ENCODE peak calls at places on chromosomes 1 and 21, in nine cellular contexts. One of them, this sample, is unnamed. For H3K27me3, the result is how much of the 10 kb centered on the place peaks cover.

GRCh38 chr1:65812065-65812464 is 19.4 kb downstream of the PDE4B start:
- DNase-seq in HAP-1: no peak
- DNase-seq in MM.1S: peak
- DNase-seq in NT2/D1: peak
- DNase-seq in pancreas: no peak
- DNase-seq in dorsolateral prefrontal cortex: no peak
- DNase-seq in upper lobe of right lung: no peak
- DNase-seq in SK-N-SH: no peak
- DNase-seq in fibroblast of lung: peak
- DNase-seq in this sample: no peak

GRCh38 chr1:150558328-150558727 is 9.1 kb downstream of the ADAMTSL4 start:
- DNase-seq in HAP-1: no peak
- DNase-seq in MM.1S: no peak
- DNase-seq in NT2/D1: no peak
- DNase-seq in pancreas: no peak
- DNase-seq in dorsolateral prefrontal cortex: no peak
- DNase-seq in upper lobe of right lung: no peak
- DNase-seq in SK-N-SH: no peak
- DNase-seq in fibroblast of lung: no peak
- DNase-seq in this sample: no peak

GRCh38 chr1:240242601-240243144 is 151.0 kb downstream of the FMN2 start:
- DNase-seq in HAP-1: no peak
- DNase-seq in MM.1S: no peak
- DNase-seq in NT2/D1: no peak
- DNase-seq in pancreas: no peak
- DNase-seq in dorsolateral prefrontal cortex: no peak
- DNase-seq in upper lobe of right lung: no peak
- DNase-seq in SK-N-SH: peak
- DNase-seq in fibroblast of lung: peak
- DNase-seq in this sample: no peak

GRCh38 chr1:219806642-219807041 is 121.7 kb downstream of the SLC30A10 start:
- DNase-seq in HAP-1: no peak
- DNase-seq in MM.1S: no peak
- DNase-seq in NT2/D1: no peak
- DNase-seq in pancreas: no peak
- DNase-seq in dorsolateral prefrontal cortex: no peak
- DNase-seq in upper lobe of right lung: no peak
- DNase-seq in SK-N-SH: no peak
- DNase-seq in fibroblast of lung: no peak
- DNase-seq in this sample: no peak

GRCh38 chr21:37904879-37905278 is 11.4 kb downstream of the KCNJ6 start:
- DNase-seq in HAP-1: no peak
- DNase-seq in MM.1S: no peak
- DNase-seq in NT2/D1: no peak
- DNase-seq in pancreas: no peak
- DNase-seq in dorsolateral prefrontal cortex: no peak
- DNase-seq in upper lobe of right lung: no peak
- DNase-seq in SK-N-SH: no peak
- DNase-seq in fibroblast of lung: no peak
- DNase-seq in this sample: no peak

GRCh38 chr1:14724234-14724633 is 125.7 kb downstream of the KAZN start:
- DNase-seq in HAP-1: no peak
- DNase-seq in MM.1S: no peak
- DNase-seq in NT2/D1: no peak
- DNase-seq in pancreas: no peak
- DNase-seq in dorsolateral prefrontal cortex: no peak
- DNase-seq in upper lobe of right lung: no peak
- DNase-seq in SK-N-SH: no peak
- DNase-seq in fibroblast of lung: no peak
- DNase-seq in this sample: no peak

GRCh38 chr1:215282557-215282956 is 200.0 kb downstream of the KCNK2 start:
- DNase-seq in HAP-1: no peak
- DNase-seq in MM.1S: no peak
- DNase-seq in NT2/D1: no peak
- DNase-seq in pancreas: no peak
- DNase-seq in dorsolateral prefrontal cortex: no peak
- DNase-seq in upper lobe of right lung: no peak
- DNase-seq in SK-N-SH: no peak
- DNase-seq in fibroblast of lung: no peak
- DNase-seq in this sample: no peak

GRCh38 chr21:36250423-36251075 is 69.4 kb upstream of the MORC3 start:
- DNase-seq in HAP-1: no peak
- DNase-seq in MM.1S: no peak
- DNase-seq in NT2/D1: no peak
- DNase-seq in pancreas: no peak
- DNase-seq in dorsolateral prefrontal cortex: no peak
- DNase-seq in upper lobe of right lung: no peak
- DNase-seq in SK-N-SH: no peak
- DNase-seq in fibroblast of lung: no peak
- DNase-seq in this sample: no peak

GRCh38 chr1:115531806-115532359 is 109.9 kb upstream of the VANGL1 start:
- DNase-seq in HAP-1: no peak
- DNase-seq in MM.1S: no peak
- DNase-seq in NT2/D1: no peak
- DNase-seq in pancreas: no peak
- DNase-seq in dorsolateral prefrontal cortex: no peak
- DNase-seq in upper lobe of right lung: no peak
- DNase-seq in SK-N-SH: no peak
- DNase-seq in fibroblast of lung: peak
- DNase-seq in this sample: no peak

GRCh38 chr21:34372321-34372720 is 3.0 kb upstream of the SMIM11 start:
- DNase-seq in HAP-1: no peak
- DNase-seq in MM.1S: no peak
- DNase-seq in NT2/D1: no peak
- DNase-seq in pancreas: no peak
- DNase-seq in dorsolateral prefrontal cortex: no peak
- DNase-seq in upper lobe of right lung: no peak
- DNase-seq in SK-N-SH: no peak
- DNase-seq in fibroblast of lung: no peak
- DNase-seq in this sample: no peak

GRCh38 chr1:185404864-185405568 is 88.0 kb upstream of the IVNS1ABP start:
- DNase-seq in HAP-1: peak
- DNase-seq in MM.1S: no peak
- DNase-seq in NT2/D1: no peak
- DNase-seq in pancreas: no peak
- DNase-seq in dorsolateral prefrontal cortex: no peak
- DNase-seq in upper lobe of right lung: no peak
- DNase-seq in SK-N-SH: no peak
- DNase-seq in fibroblast of lung: no peak
- DNase-seq in this sample: no peak

GRCh38 chr1:54825696-54826095 is 24.6 kb upstream of the TTC22 start:
- DNase-seq in HAP-1: no peak
- DNase-seq in MM.1S: no peak
- DNase-seq in NT2/D1: no peak
- DNase-seq in pancreas: no peak
- DNase-seq in dorsolateral prefrontal cortex: no peak
- DNase-seq in upper lobe of right lung: no peak
- DNase-seq in SK-N-SH: no peak
- DNase-seq in fibroblast of lung: no peak
- DNase-seq in this sample: no peak

GRCh38 chr21:34201001-34201400 is 127.6 kb downstream of the MRPS6 start:
- DNase-seq in HAP-1: no peak
- DNase-seq in MM.1S: no peak
- DNase-seq in NT2/D1: no peak
- DNase-seq in pancreas: no peak
- DNase-seq in dorsolateral prefrontal cortex: no peak
- DNase-seq in upper lobe of right lung: no peak
- DNase-seq in SK-N-SH: no peak
- DNase-seq in fibroblast of lung: no peak
- DNase-seq in this sample: no peak

GRCh38 chr1:30513396-30514136 is 209.8 kb downstream of the MATN1 start:
- DNase-seq in HAP-1: no peak
- DNase-seq in MM.1S: no peak
- DNase-seq in NT2/D1: no peak
- DNase-seq in pancreas: no peak
- DNase-seq in dorsolateral prefrontal cortex: no peak
- DNase-seq in upper lobe of right lung: no peak
- DNase-seq in SK-N-SH: no peak
- DNase-seq in fibroblast of lung: no peak
- DNase-seq in this sample: no peak

GRCh38 chr1:94801919-94802546 is 18.1 kb upstream of the SLC44A3 start:
- DNase-seq in HAP-1: peak
- DNase-seq in MM.1S: peak
- DNase-seq in NT2/D1: peak
- DNase-seq in pancreas: peak
- DNase-seq in dorsolateral prefrontal cortex: no peak
- DNase-seq in upper lobe of right lung: peak
- DNase-seq in SK-N-SH: peak
- DNase-seq in fibroblast of lung: peak
- DNase-seq in this sample: no peak
- H3K4me3 ChIP-seq in HAP-1: no peak
- H3K4me3 ChIP-seq in MM.1S: no peak
- H3K4me3 ChIP-seq in NT2/D1: no peak
- H3K4me3 ChIP-seq in pancreas: no peak
- H3K4me3 ChIP-seq in dorsolateral prefrontal cortex: peak
- H3K4me3 ChIP-seq in upper lobe of right lung: peak
- H3K4me3 ChIP-seq in SK-N-SH: peak
- H3K4me3 ChIP-seq in fibroblast of lung: no peak
- H3K4me3 ChIP-seq in this sample: no peak

DNA sequence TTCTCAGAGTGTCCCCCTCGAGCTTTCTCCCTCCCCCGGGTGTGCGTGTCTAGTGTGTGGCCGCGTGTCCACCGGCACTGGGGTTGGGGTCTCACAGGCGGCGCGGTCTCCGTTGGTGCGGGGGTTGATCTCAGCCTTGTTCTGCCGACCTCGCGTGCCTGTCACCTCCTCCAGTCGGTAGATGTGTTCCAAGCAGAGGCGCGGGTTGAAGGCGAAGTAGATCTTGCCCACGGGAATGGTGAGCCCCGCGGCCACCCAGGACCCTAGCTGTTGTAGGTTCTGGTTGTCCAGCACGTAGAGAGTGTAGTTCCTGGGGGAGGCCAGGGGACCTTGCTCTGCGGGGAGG is 9.8 kb downstream of the INSRR start:
- DNase-seq in HAP-1: no peak
- DNase-seq in MM.1S: no peak
- DNase-seq in NT2/D1: no peak
- DNase-seq in pancreas: peak
- DNase-seq in dorsolateral prefrontal cortex: no peak
- DNase-seq in upper lobe of right lung: no peak
- DNase-seq in SK-N-SH: no peak
- DNase-seq in fibroblast of lung: no peak
- DNase-seq in this sample: no peak
- H3K27me3 ChIP-seq in HAP-1: under half
- H3K27me3 ChIP-seq in MM.1S: half or more
- H3K27me3 ChIP-seq in NT2/D1: under half
- H3K27me3 ChIP-seq in pancreas: under half
- H3K27me3 ChIP-seq in dorsolateral prefrontal cortex: under half
- H3K27me3 ChIP-seq in upper lobe of right lung: half or more
- H3K27me3 ChIP-seq in SK-N-SH: under half
- H3K27me3 ChIP-seq in fibroblast of lung: half or more
- H3K27me3 ChIP-seq in this sample: under half

GRCh38 chr21:31873275-31873695 is 465 bp downstream of the HUNK start:
- DNase-seq in HAP-1: no peak
- DNase-seq in MM.1S: peak
- DNase-seq in NT2/D1: no peak
- DNase-seq in pancreas: peak
- DNase-seq in dorsolateral prefrontal cortex: no peak
- DNase-seq in upper lobe of right lung: peak
- DNase-seq in SK-N-SH: peak
- DNase-seq in fibroblast of lung: no peak
- DNase-seq in this sample: no peak

GRCh38 chr21:31873696-31874599 is 1.1 kb downstream of the HUNK start:
- DNase-seq in HAP-1: peak
- DNase-seq in MM.1S: peak
- DNase-seq in NT2/D1: peak
- DNase-seq in pancreas: peak
- DNase-seq in dorsolateral prefrontal cortex: no peak
- DNase-seq in upper lobe of right lung: peak
- DNase-seq in SK-N-SH: peak
- DNase-seq in fibroblast of lung: no peak
- DNase-seq in this sample: no peak

GRCh38 chr21:31874817-31875216 is 2.0 kb downstream of the HUNK start:
- DNase-seq in HAP-1: no peak
- DNase-seq in MM.1S: no peak
- DNase-seq in NT2/D1: no peak
- DNase-seq in pancreas: peak
- DNase-seq in dorsolateral prefrontal cortex: no peak
- DNase-seq in upper lobe of right lung: no peak
- DNase-seq in SK-N-SH: no peak
- DNase-seq in fibroblast of lung: no peak
- DNase-seq in this sample: no peak

GRCh38 chr21:31877558-31877957 is 4.7 kb downstream of the HUNK start:
- DNase-seq in HAP-1: no peak
- DNase-seq in MM.1S: no peak
- DNase-seq in NT2/D1: no peak
- DNase-seq in pancreas: no peak
- DNase-seq in dorsolateral prefrontal cortex: no peak
- DNase-seq in upper lobe of right lung: no peak
- DNase-seq in SK-N-SH: no peak
- DNase-seq in fibroblast of lung: no peak
- DNase-seq in this sample: no peak

GRCh38 chr21:31875424-31876097 is 2.7 kb downstream of the HUNK start:
- DNase-seq in HAP-1: no peak
- DNase-seq in MM.1S: no peak
- DNase-seq in NT2/D1: no peak
- DNase-seq in pancreas: no peak
- DNase-seq in dorsolateral prefrontal cortex: peak
- DNase-seq in upper lobe of right lung: no peak
- DNase-seq in SK-N-SH: no peak
- DNase-seq in fibroblast of lung: no peak
- DNase-seq in this sample: no peak
- H3K4me3 ChIP-seq in HAP-1: peak
- H3K4me3 ChIP-seq in MM.1S: no peak
- H3K4me3 ChIP-seq in NT2/D1: peak
- H3K4me3 ChIP-seq in pancreas: no peak
- H3K4me3 ChIP-seq in dorsolateral prefrontal cortex: peak
- H3K4me3 ChIP-seq in upper lobe of right lung: no peak
- H3K4me3 ChIP-seq in SK-N-SH: no peak
- H3K4me3 ChIP-seq in fibroblast of lung: no peak
- H3K4me3 ChIP-seq in this sample: no peak

DNA sequence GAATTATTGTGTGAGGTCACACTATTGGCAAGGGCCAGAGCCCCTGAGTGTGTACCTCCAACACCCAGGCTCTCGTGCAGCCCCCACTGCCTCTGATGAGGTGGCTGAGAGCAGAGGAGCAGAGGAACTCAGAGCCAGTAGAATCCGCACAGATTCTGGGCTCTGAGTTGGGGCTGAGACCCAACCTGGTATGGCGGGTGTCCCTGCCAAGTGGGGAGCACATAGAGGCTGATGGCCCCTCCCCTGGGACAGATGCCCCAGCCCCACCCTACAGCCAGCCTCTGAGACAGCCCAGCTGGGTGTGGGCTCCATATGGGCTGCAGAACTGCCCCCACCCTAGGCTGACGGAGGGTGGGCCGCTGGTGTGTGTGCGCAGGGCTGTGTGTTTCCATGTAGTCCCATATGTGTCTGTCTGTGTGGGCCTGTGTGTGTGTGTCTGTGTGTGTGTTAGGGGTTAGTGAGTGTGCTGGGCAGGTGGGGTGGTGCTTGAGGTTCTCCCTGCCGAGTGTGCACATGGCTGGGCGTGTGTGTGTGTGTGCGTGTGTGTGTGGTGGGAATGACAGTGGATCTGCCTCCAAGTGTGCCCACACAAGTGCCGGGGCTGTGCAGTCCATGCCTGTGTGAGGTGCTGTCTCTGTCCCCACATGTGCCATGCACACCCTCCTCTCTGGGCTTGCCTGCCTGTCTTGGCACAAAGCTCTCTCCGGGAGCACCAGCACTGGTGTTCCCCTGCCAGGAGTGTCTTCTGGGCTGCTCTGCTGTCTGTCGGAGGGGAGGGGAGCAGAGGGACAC is 24.4 kb downstream of the FOXO6 start:
- DNase-seq in HAP-1: no peak
- DNase-seq in MM.1S: no peak
- DNase-seq in NT2/D1: no peak
- DNase-seq in pancreas: no peak
- DNase-seq in dorsolateral prefrontal cortex: no peak
- DNase-seq in upper lobe of right lung: no peak
- DNase-seq in SK-N-SH: no peak
- DNase-seq in fibroblast of lung: no peak
- DNase-seq in this sample: no peak
- H3K27me3 ChIP-seq in HAP-1: under half
- H3K27me3 ChIP-seq in MM.1S: under half
- H3K27me3 ChIP-seq in NT2/D1: half or more
- H3K27me3 ChIP-seq in pancreas: under half
- H3K27me3 ChIP-seq in dorsolateral prefrontal cortex: under half
- H3K27me3 ChIP-seq in upper lobe of right lung: under half
- H3K27me3 ChIP-seq in SK-N-SH: under half
- H3K27me3 ChIP-seq in fibroblast of lung: under half
- H3K27me3 ChIP-seq in this sample: under half

This sample was measured in effector memory CD4-positive, alpha-beta T cell.